ENCODE peak calls at places on chromosomes 2 and 18, in six cellular contexts. One of them, this sample, is unnamed.

GRCh38 chr18:53971331-53971730 is 253.1 kb downstream of the MBD2 start:
- DNase-seq in tibial artery: no peak
- DNase-seq in B cell: no peak
- DNase-seq in bronchial epithelial cell: peak; percentile 56
- DNase-seq in dorsolateral prefrontal cortex: no peak
- DNase-seq in astrocyte of the spinal cord: peak; percentile 7
- DNase-seq in this sample: no peak

GRCh38 chr2:18376936-18377335 is 183.5 kb downstream of the RDH14 start:
- DNase-seq in tibial artery: no peak
- DNase-seq in B cell: no peak
- DNase-seq in bronchial epithelial cell: no peak
- DNase-seq in dorsolateral prefrontal cortex: no peak
- DNase-seq in astrocyte of the spinal cord: no peak
- DNase-seq in this sample: no peak

GRCh38 chr2:222733846-222734689 is 62.6 kb downstream of the MOGAT1 start:
- DNase-seq in tibial artery: no peak
- DNase-seq in B cell: no peak
- DNase-seq in bronchial epithelial cell: no peak
- DNase-seq in dorsolateral prefrontal cortex: peak; percentile 39
- DNase-seq in astrocyte of the spinal cord: no peak
- DNase-seq in this sample: no peak

GRCh38 chr18:23690505-23691068 is 1.3 kb downstream of the LAMA3 start:
- DNase-seq in tibial artery: no peak
- DNase-seq in B cell: no peak
- DNase-seq in bronchial epithelial cell: no peak
- DNase-seq in dorsolateral prefrontal cortex: no peak
- DNase-seq in astrocyte of the spinal cord: no peak
- DNase-seq in this sample: no peak

GRCh38 chr2:73059106-73059505 is 12.4 kb downstream of the SFXN5 start:
- DNase-seq in tibial artery: no peak
- DNase-seq in B cell: no peak
- DNase-seq in bronchial epithelial cell: no peak
- DNase-seq in dorsolateral prefrontal cortex: peak; percentile 76
- DNase-seq in astrocyte of the spinal cord: no peak
- DNase-seq in this sample: no peak

GRCh38 chr2:72934683-72935610 is 17.6 kb downstream of the EMX1 start:
- DNase-seq in tibial artery: no peak
- DNase-seq in B cell: no peak
- DNase-seq in bronchial epithelial cell: peak; percentile 95
- DNase-seq in dorsolateral prefrontal cortex: no peak
- DNase-seq in astrocyte of the spinal cord: no peak
- DNase-seq in this sample: no peak

GRCh38 chr2:66217039-66217438 is 217.9 kb upstream of the MEIS1 start:
- DNase-seq in tibial artery: no peak
- DNase-seq in B cell: no peak
- DNase-seq in bronchial epithelial cell: no peak
- DNase-seq in dorsolateral prefrontal cortex: no peak
- DNase-seq in astrocyte of the spinal cord: no peak
- DNase-seq in this sample: no peak

GRCh38 chr2:15650616-15651366 is 59.1 kb downstream of the DDX1 start:
- DNase-seq in tibial artery: no peak
- DNase-seq in B cell: no peak
- DNase-seq in bronchial epithelial cell: no peak
- DNase-seq in dorsolateral prefrontal cortex: no peak
- DNase-seq in astrocyte of the spinal cord: no peak
- DNase-seq in this sample: no peak

GRCh38 chr2:191152841-191153240 is 2.0 kb upstream of the STAT4 start:
- DNase-seq in tibial artery: no peak
- DNase-seq in B cell: no peak
- DNase-seq in bronchial epithelial cell: peak; percentile 79
- DNase-seq in dorsolateral prefrontal cortex: no peak
- DNase-seq in astrocyte of the spinal cord: peak; percentile 49
- DNase-seq in this sample: peak; percentile 56

GRCh38 chr2:118774458-118775133 is 72.9 kb downstream of the EN1 start:
- DNase-seq in tibial artery: no peak
- DNase-seq in B cell: no peak
- DNase-seq in bronchial epithelial cell: peak; percentile 21
- DNase-seq in dorsolateral prefrontal cortex: peak; percentile 37
- DNase-seq in astrocyte of the spinal cord: peak; percentile 54
- DNase-seq in this sample: no peak

GRCh38 chr2:39492701-39493100 is 55.6 kb upstream of the MAP4K3 start:
- DNase-seq in tibial artery: no peak
- DNase-seq in B cell: peak; percentile 27
- DNase-seq in bronchial epithelial cell: no peak
- DNase-seq in dorsolateral prefrontal cortex: no peak
- DNase-seq in astrocyte of the spinal cord: no peak
- DNase-seq in this sample: no peak

GRCh38 chr2:119461811-119462210 is 30.2 kb downstream of the TMEM37 start:
- DNase-seq in tibial artery: no peak
- DNase-seq in B cell: no peak
- DNase-seq in bronchial epithelial cell: no peak
- DNase-seq in dorsolateral prefrontal cortex: no peak
- DNase-seq in astrocyte of the spinal cord: no peak
- DNase-seq in this sample: no peak

GRCh38 chr2:66445076-66445724 is 10.3 kb downstream of the MEIS1 start:
- DNase-seq in tibial artery: no peak
- DNase-seq in B cell: no peak
- DNase-seq in bronchial epithelial cell: no peak
- DNase-seq in dorsolateral prefrontal cortex: no peak
- DNase-seq in astrocyte of the spinal cord: peak; percentile 68
- DNase-seq in this sample: no peak

GRCh38 chr18:66603941-66604627 is at the start of gene CDH19:
- DNase-seq in tibial artery: no peak
- DNase-seq in B cell: no peak
- DNase-seq in bronchial epithelial cell: no peak
- DNase-seq in dorsolateral prefrontal cortex: peak; percentile 34
- DNase-seq in astrocyte of the spinal cord: no peak
- DNase-seq in this sample: no peak

GRCh38 chr2:191128172-191128910 is 22.5 kb downstream of the STAT4 start:
- DNase-seq in tibial artery: no peak
- DNase-seq in B cell: no peak
- DNase-seq in bronchial epithelial cell: no peak
- DNase-seq in dorsolateral prefrontal cortex: no peak
- DNase-seq in astrocyte of the spinal cord: no peak
- DNase-seq in this sample: no peak

GRCh38 chr2:104476075-104476474 is 377.8 kb upstream of the POU3F3 start:
- DNase-seq in tibial artery: no peak
- DNase-seq in B cell: no peak
- DNase-seq in bronchial epithelial cell: no peak
- DNase-seq in dorsolateral prefrontal cortex: no peak
- DNase-seq in astrocyte of the spinal cord: no peak
- DNase-seq in this sample: no peak

GRCh38 chr2:222756951-222757645 is 85.6 kb downstream of the MOGAT1 start:
- DNase-seq in tibial artery: no peak
- DNase-seq in B cell: no peak
- DNase-seq in bronchial epithelial cell: peak; percentile 84
- DNase-seq in dorsolateral prefrontal cortex: no peak
- DNase-seq in astrocyte of the spinal cord: peak; percentile 37
- DNase-seq in this sample: no peak

GRCh38 chr2:237374284-237375060 is 39.5 kb downstream of the COL6A3 start:
- DNase-seq in tibial artery: no peak
- DNase-seq in B cell: no peak
- DNase-seq in bronchial epithelial cell: no peak
- DNase-seq in dorsolateral prefrontal cortex: no peak
- DNase-seq in astrocyte of the spinal cord: no peak
- DNase-seq in this sample: no peak

DNA sequence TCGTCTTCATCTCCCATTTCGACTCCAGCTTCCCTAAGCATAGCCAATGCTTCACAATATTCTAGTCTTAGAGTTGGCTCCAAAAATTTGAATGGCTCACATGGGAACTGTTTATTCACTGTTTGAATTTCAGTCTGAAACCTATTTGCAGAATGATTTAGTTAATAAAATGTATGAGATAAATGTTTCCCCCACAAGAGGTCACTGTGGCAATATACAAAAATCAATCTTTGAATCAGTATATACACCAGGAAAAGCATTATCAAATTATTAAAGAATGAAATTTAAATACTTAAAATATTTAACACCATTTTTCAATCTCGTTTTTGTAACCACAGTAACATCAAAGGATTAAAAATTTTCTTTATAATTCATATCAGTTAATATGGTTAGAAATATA is 40.0 kb upstream of the MCM6 start:
- DNase-seq in tibial artery: no peak
- DNase-seq in B cell: peak; percentile 65
- DNase-seq in bronchial epithelial cell: peak; percentile 45
- DNase-seq in dorsolateral prefrontal cortex: no peak
- DNase-seq in astrocyte of the spinal cord: peak; percentile 60
- DNase-seq in this sample: no peak
- TF ChIP-seq CTCF in tibial artery: peak; percentile 31
- TF ChIP-seq CTCF in B cell: peak; percentile 80
- TF ChIP-seq CTCF in bronchial epithelial cell: peak; percentile 15
- TF ChIP-seq CTCF in dorsolateral prefrontal cortex: peak; percentile 77
- TF ChIP-seq CTCF in astrocyte of the spinal cord: no peak
- TF ChIP-seq CTCF in this sample: peak; percentile 74

DNA sequence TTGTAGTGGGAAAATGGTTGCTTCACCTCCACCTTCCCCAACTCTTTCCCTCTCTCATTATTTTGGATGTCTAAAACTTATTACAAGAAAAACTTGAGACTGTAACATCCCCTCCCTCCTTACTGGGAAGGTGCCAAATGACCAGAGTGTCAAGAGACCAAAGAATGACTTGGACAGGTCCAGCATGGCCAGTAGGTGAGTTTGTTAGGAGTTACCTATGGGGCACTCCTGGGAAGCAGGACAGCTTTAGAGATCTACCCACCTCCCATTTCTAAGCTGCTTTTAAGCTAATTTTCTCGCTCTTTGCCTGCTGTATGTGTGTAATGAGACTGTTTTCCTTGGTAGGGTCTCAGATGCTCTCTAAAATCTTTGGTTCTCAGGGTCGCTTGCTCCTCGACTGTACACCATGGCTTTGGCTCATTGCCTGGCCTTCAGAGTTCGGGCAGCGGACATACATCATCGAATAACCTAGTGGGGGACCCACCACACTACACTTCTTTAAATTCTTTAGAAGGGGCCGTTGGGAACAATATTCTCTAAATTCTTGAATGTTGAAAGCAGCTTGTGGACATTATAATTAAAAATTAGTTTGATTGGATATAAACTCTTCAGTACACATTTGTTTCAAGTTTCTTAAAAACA is 45.2 kb downstream of the SLC30A6 start:
- DNase-seq in tibial artery: no peak
- DNase-seq in B cell: no peak
- DNase-seq in bronchial epithelial cell: no peak
- DNase-seq in dorsolateral prefrontal cortex: no peak
- DNase-seq in astrocyte of the spinal cord: no peak
- DNase-seq in this sample: no peak
- TF ChIP-seq CTCF in tibial artery: no peak
- TF ChIP-seq CTCF in B cell: no peak
- TF ChIP-seq CTCF in bronchial epithelial cell: no peak
- TF ChIP-seq CTCF in dorsolateral prefrontal cortex: no peak
- TF ChIP-seq CTCF in astrocyte of the spinal cord: no peak
- TF ChIP-seq CTCF in this sample: no peak

GRCh38 chr2:70035344-70035844 is 51.9 kb upstream of the PCBP1 start:
- DNase-seq in tibial artery: no peak
- DNase-seq in B cell: no peak
- DNase-seq in bronchial epithelial cell: no peak
- DNase-seq in dorsolateral prefrontal cortex: no peak
- DNase-seq in astrocyte of the spinal cord: peak; percentile 52
- DNase-seq in this sample: no peak

GRCh38 chr2:70041666-70042065 is 45.6 kb upstream of the PCBP1 start:
- DNase-seq in tibial artery: no peak
- DNase-seq in B cell: no peak
- DNase-seq in bronchial epithelial cell: peak; percentile 14
- DNase-seq in dorsolateral prefrontal cortex: no peak
- DNase-seq in astrocyte of the spinal cord: no peak
- DNase-seq in this sample: no peak

GRCh38 chr2:70042246-70042645 is 45.0 kb upstream of the PCBP1 start:
- DNase-seq in tibial artery: no peak
- DNase-seq in B cell: no peak
- DNase-seq in bronchial epithelial cell: no peak
- DNase-seq in dorsolateral prefrontal cortex: no peak
- DNase-seq in astrocyte of the spinal cord: no peak
- DNase-seq in this sample: no peak

GRCh38 chr2:70036290-70036689 is 51.0 kb upstream of the PCBP1 start:
- DNase-seq in tibial artery: no peak
- DNase-seq in B cell: no peak
- DNase-seq in bronchial epithelial cell: no peak
- DNase-seq in dorsolateral prefrontal cortex: no peak
- DNase-seq in astrocyte of the spinal cord: no peak
- DNase-seq in this sample: no peak

GRCh38 chr2:70039366-70039765 is 47.9 kb upstream of the PCBP1 start:
- DNase-seq in tibial artery: no peak
- DNase-seq in B cell: no peak
- DNase-seq in bronchial epithelial cell: no peak
- DNase-seq in dorsolateral prefrontal cortex: no peak
- DNase-seq in astrocyte of the spinal cord: no peak
- DNase-seq in this sample: no peak
- TF ChIP-seq CTCF in tibial artery: no peak
- TF ChIP-seq CTCF in B cell: no peak
- TF ChIP-seq CTCF in bronchial epithelial cell: no peak
- TF ChIP-seq CTCF in dorsolateral prefrontal cortex: no peak
- TF ChIP-seq CTCF in astrocyte of the spinal cord: no peak
- TF ChIP-seq CTCF in this sample: no peak

GRCh38 chr18:72847134-72847533 is 20.7 kb downstream of the NETO1 start:
- DNase-seq in tibial artery: no peak
- DNase-seq in B cell: no peak
- DNase-seq in bronchial epithelial cell: peak; percentile 76
- DNase-seq in dorsolateral prefrontal cortex: peak; percentile 76
- DNase-seq in astrocyte of the spinal cord: peak; percentile 39
- DNase-seq in this sample: no peak
- TF ChIP-seq CTCF in tibial artery: no peak
- TF ChIP-seq CTCF in B cell: no peak
- TF ChIP-seq CTCF in bronchial epithelial cell: no peak
- TF ChIP-seq CTCF in dorsolateral prefrontal cortex: no peak
- TF ChIP-seq CTCF in astrocyte of the spinal cord: no peak
- TF ChIP-seq CTCF in this sample: no peak